ENCODE peak calls at places on chromosomes 7 and 10, in six cellular contexts. Y, J, K, A, S and X are unnamed samples.

GRCh38 chr10:11658801-11659368 is 47.4 kb upstream of the USP6NL start:
- DNase-seq in Y (no peak), J (no peak), K (no peak), A (no peak), S (no peak), X (no peak)

GRCh38 chr10:123141791-123142700 is 5.9 kb upstream of the HMX2 start:
- DNase-seq in Y (no peak), J (no peak), K (no peak), A (no peak), S (no peak), X (no peak)

GRCh38 chr10:36254191-36254590 is 612.1 kb upstream of the FZD8 start:
- DNase-seq in Y (no peak), J (no peak), K (no peak), A (peak; percentile 76), S (no peak), X (no peak)

GRCh38 chr7:30467275-30467674 is 11.3 kb downstream of the NOD1 start:
- DNase-seq in Y (no peak), J (no peak), K (no peak), A (no peak), S (no peak), X (no peak)

GRCh38 chr10:125880719-125881118 is 373 bp downstream of the DHX32 start:
- DNase-seq in Y (no peak), J (no peak), K (no peak), A (no peak), S (no peak), X (no peak)

GRCh38 chr7:101696-102376 is 90.5 kb upstream of the FAM20C start:
- DNase-seq in Y (no peak), J (no peak), K (no peak), A (no peak), S (no peak), X (no peak)

GRCh38 chr7:10767771-10768170 is 205.9 kb upstream of the PHF14 start:
- DNase-seq in Y (no peak), J (no peak), K (no peak), A (no peak), S (no peak), X (no peak)

GRCh38 chr7:35581564-35581963 is 113.4 kb downstream of the HERPUD2 start:
- DNase-seq in Y (no peak), J (no peak), K (no peak), A (no peak), S (no peak), X (no peak)

GRCh38 chr7:46153583-46153950 is 232.5 kb upstream of the IGFBP3 start:
- DNase-seq in Y (no peak), J (no peak), K (no peak), A (no peak), S (no peak), X (no peak)

GRCh38 chr10:126315471-126316177 is 72.7 kb downstream of the ADAM12 start:
- DNase-seq in Y (no peak), J (no peak), K (no peak), A (no peak), S (no peak), X (no peak)